ENCODE peak calls at places on chromosomes 7 and 10, in five cellular contexts. N, F, S, C and U are unnamed samples.

GRCh38 chr10:63057509-63057908 is 75.6 kb upstream of the NRBF2 start:
- DNase-seq in C (no peak), N (no peak), S (no peak), F (no peak), U (no peak)

GRCh38 chr7:66522518-66522917 is 106.2 kb upstream of the KCTD7 start:
- DNase-seq in F (no peak), N (peak), S (no peak), C (no peak), U (peak)

GRCh38 chr10:60573342-60573741 is 183.7 kb upstream of the ANK3 start:
- DNase-seq in S (peak), N (no peak), F (no peak), C (no peak), U (peak)

GRCh38 chr7:127135871-127136485 is 116.8 kb downstream of the GRM8 start:
- DNase-seq in C (no peak), N (no peak), S (no peak), F (no peak), U (no peak)

GRCh38 chr10:33330543-33331019 is 3.9 kb downstream of the NRP1 start:
- DNase-seq in F (peak), S (peak), C (peak), N (peak), U (peak)

GRCh38 chr10:92627845-92628480 is 35.0 kb downstream of the KIF11 start:
- DNase-seq in N (no peak), F (no peak), S (no peak), C (no peak), U (peak)

GRCh38 chr7:81299272-81299671 is 380.4 kb upstream of the SEMA3C start:
- DNase-seq in N (no peak), F (no peak), C (no peak), S (no peak), U (no peak)

GRCh38 chr7:36440880-36441279 is 51.2 kb downstream of the ANLN start:
- DNase-seq in F (no peak), N (peak), C (no peak), S (no peak), U (no peak)

GRCh38 chr7:95867309-95867708 is 95.0 kb downstream of the DYNC1I1 start:
- DNase-seq in N (no peak), S (no peak), C (no peak), F (no peak), U (peak)

GRCh38 chr10:114638874-114639625 is 19.0 kb downstream of the ABLIM1 start:
- DNase-seq in S (no peak), F (no peak), N (no peak), C (no peak), U (peak)

GRCh38 chr10:21675157-21675796 is 141.2 kb downstream of the MLLT10 start:
- DNase-seq in N (peak), C (peak), S (no peak), F (no peak), U (peak)

GRCh38 chr7:925601-926000 is 28.9 kb downstream of the ADAP1 start:
- DNase-seq in S (no peak), N (no peak), F (no peak), C (peak), U (no peak)

GRCh38 chr7:158013085-158013668 is 574.4 kb downstream of the PTPRN2 start:
- DNase-seq in C (no peak), F (no peak), N (no peak), S (no peak), U (no peak)

GRCh38 chr10:104337985-104338735 is at the start of gene ITPRIP:
- DNase-seq in C (peak), N (no peak), F (peak), S (peak), U (peak)